ENCODE peak calls at places on chromosomes 12 and 14, in five cellular contexts. V, S, U, G and M are unnamed samples.

GRCh38 chr14:95388699-95389098 is 69.0 kb upstream of the CLMN start:
- DNase-seq in S (no peak), V (no peak), U (no peak), G (peak; percentile 42), M (no peak)

GRCh38 chr14:89921896-89922548 is 32.5 kb downstream of the EFCAB11 start:
- DNase-seq in U (no peak), S (no peak), G (peak; percentile 81), V (no peak), M (peak; percentile 72)

GRCh38 chr12:108630481-108631207 is 3.0 kb downstream of the SELPLG start:
- DNase-seq in G (no peak), S (no peak), U (no peak), V (no peak), M (peak; percentile 68)

GRCh38 chr12:80313184-80313583 is 130.9 kb upstream of the PTPRQ start:
- DNase-seq in S (no peak), U (no peak), V (no peak), G (peak; percentile 4), M (no peak)

GRCh38 chr14:78172428-78172827 is 2.3 kb downstream of the NRXN3 start:
- DNase-seq in V (no peak), U (no peak), S (no peak), G (no peak), M (no peak)

GRCh38 chr14:79011091-79011919 is 841.1 kb downstream of the NRXN3 start:
- DNase-seq in G (peak; percentile 56), S (peak; percentile 1), V (peak; percentile 77), U (no peak), M (peak; percentile 90)

GRCh38 chr14:85934123-85934885 is 404.4 kb downstream of the FLRT2 start:
- DNase-seq in S (no peak), V (no peak), G (peak; percentile 1), U (peak; percentile 2), M (peak; percentile 18)

GRCh38 chr14:74302160-74302628 is 540 bp downstream of the ABCD4 start:
- DNase-seq in U (no peak), V (peak; percentile 43), G (peak; percentile 62), S (peak; percentile 14), M (no peak)

GRCh38 chr12:103908877-103909276 is 21.3 kb upstream of the HSP90B1 start:
- DNase-seq in V (no peak), G (peak; percentile 56), U (no peak), S (no peak), M (no peak)

GRCh38 chr14:68473050-68473449 is 319.8 kb downstream of the ZFP36L1 start:
- DNase-seq in G (no peak), S (peak; percentile 98), V (no peak), U (no peak), M (no peak)

GRCh38 chr12:19186722-19187661 is 57.5 kb downstream of the PLEKHA5 start:
- DNase-seq in S (no peak), G (peak; percentile 76), U (no peak), V (peak; percentile 65), M (peak; percentile 43)

GRCh38 chr12:41983896-41984295 is 160.8 kb downstream of the GXYLT1 start:
- DNase-seq in U (no peak), G (no peak), V (no peak), S (no peak), M (no peak)

GRCh38 chr14:71187633-71188356 is 280.5 kb downstream of the PCNX1 start:
- DNase-seq in S (no peak), G (peak; percentile 42), V (peak; percentile 29), U (no peak), M (no peak)

GRCh38 chr12:19323768-19324167 is 115.5 kb upstream of the AEBP2 start:
- DNase-seq in V (no peak), G (no peak), S (no peak), U (no peak), M (no peak)

GRCh38 chr12:83343767-83344166 is 657.1 kb downstream of the TMTC2 start:
- DNase-seq in S (no peak), U (no peak), V (no peak), G (no peak), M (no peak)

GRCh38 chr12:51749986-51750317 is 98.6 kb downstream of the FIGNL2 start:
- DNase-seq in U (no peak), G (no peak), S (no peak), V (no peak), M (no peak)

GRCh38 chr14:103118019-103118662 is 5.1 kb upstream of the TNFAIP2 start:
- DNase-seq in G (peak; percentile 78), S (peak; percentile 55), V (no peak), U (no peak), M (no peak)

GRCh38 chr14:101010293-101010692 is 106.8 kb upstream of the RTL1 start:
- DNase-seq in S (no peak), V (no peak), U (no peak), G (no peak), M (no peak)

GRCh38 chr14:94135476-94135875 is 6.1 kb upstream of the IFI27L2 start:
- DNase-seq in U (no peak), G (no peak), V (no peak), S (no peak), M (no peak)

GRCh38 chr14:58249611-58250010 is 5.0 kb downstream of the PSMA3 start:
- DNase-seq in V (no peak), G (no peak), U (no peak), S (no peak), M (no peak)

GRCh38 chr14:81164167-81164774 is 56.5 kb downstream of the GTF2A1 start:
- DNase-seq in G (peak; percentile 73), S (peak; percentile 90), V (peak; percentile 78), U (no peak), M (peak; percentile 33)